ENCODE peak calls at places on chromosome 18, in four cellular contexts. One of them, this sample, is unnamed.

GRCh38 chr18:21743166-21743831 is 2.7 kb downstream of the MIB1 start:
- DNase-seq in cardiac fibroblast: no peak
- DNase-seq in left ventricle myocardium inferior: no peak
- DNase-seq in DND-41: no peak
- DNase-seq in this sample: no peak

GRCh38 chr18:24128700-24129099 is 10.2 kb upstream of the CABYR start:
- DNase-seq in cardiac fibroblast: peak; percentile 16
- DNase-seq in left ventricle myocardium inferior: no peak
- DNase-seq in DND-41: no peak
- DNase-seq in this sample: no peak

GRCh38 chr18:35971661-35972196 is 750 bp upstream of the RMP24 start:
- DNase-seq in cardiac fibroblast: no peak
- DNase-seq in left ventricle myocardium inferior: no peak
- DNase-seq in DND-41: no peak
- DNase-seq in this sample: no peak

GRCh38 chr18:33755918-33756590 is 178.0 kb downstream of the ASXL3 start:
- DNase-seq in cardiac fibroblast: peak; percentile 33
- DNase-seq in left ventricle myocardium inferior: no peak
- DNase-seq in DND-41: no peak
- DNase-seq in this sample: peak; percentile 97

GRCh38 chr18:57423821-57424220 is 11.4 kb upstream of the ONECUT2 start:
- DNase-seq in cardiac fibroblast: no peak
- DNase-seq in left ventricle myocardium inferior: no peak
- DNase-seq in DND-41: no peak
- DNase-seq in this sample: no peak

GRCh38 chr18:63681449-63682381 is 20.0 kb upstream of the SERPINB3 start:
- DNase-seq in cardiac fibroblast: no peak
- DNase-seq in left ventricle myocardium inferior: no peak
- DNase-seq in DND-41: no peak
- DNase-seq in this sample: no peak

GRCh38 chr18:75679347-75679746 is 251.8 kb upstream of the SMIM21 start:
- DNase-seq in cardiac fibroblast: peak; percentile 51
- DNase-seq in left ventricle myocardium inferior: peak; percentile 77
- DNase-seq in DND-41: no peak
- DNase-seq in this sample: peak; percentile 52

GRCh38 chr18:23141022-23141999 is 6.0 kb downstream of the CABLES1 start:
- DNase-seq in cardiac fibroblast: peak; percentile 39
- DNase-seq in left ventricle myocardium inferior: peak; percentile 41
- DNase-seq in DND-41: no peak
- DNase-seq in this sample: no peak

GRCh38 chr18:8799593-8799992 is 94.2 kb downstream of the MTCL1 start:
- DNase-seq in cardiac fibroblast: no peak
- DNase-seq in left ventricle myocardium inferior: no peak
- DNase-seq in DND-41: no peak
- DNase-seq in this sample: peak; percentile 22